ENCODE peak calls at places on chromosomes 12 and 14, in four cellular contexts. G is H9, B is heart left ventricle, O is A549. R is an unnamed sample.

GRCh38 chr14:84961637-84962036 is 568.3 kb upstream of the FLRT2 start:
- DNase-seq in B (peak; percentile 36), G (no peak), O (no peak), R (no peak)

GRCh38 chr12:10409387-10409786 is at the start of gene KLRC4:
- DNase-seq in B (no peak), G (no peak), O (no peak), R (no peak)

GRCh38 chr12:96121271-96121711 is 72.9 kb upstream of the ELK3 start:
- DNase-seq in B (no peak), O (no peak), G (no peak), R (no peak)

GRCh38 chr12:77104792-77105191 is 39.4 kb upstream of the E2F7 start:
- DNase-seq in B (no peak), G (no peak), O (no peak), R (no peak)

GRCh38 chr12:109763201-109763841 is 49.7 kb downstream of the FAM222A start:
- DNase-seq in G (peak; percentile 31), O (peak; percentile 60), B (no peak), R (peak; percentile 45)

GRCh38 chr12:118271770-118272417 is 100.8 kb downstream of the TAOK3 start:
- DNase-seq in B (no peak), O (no peak), G (no peak), R (no peak)

GRCh38 chr12:5022465-5023061 is 21.1 kb upstream of the KCNA5 start:
- DNase-seq in G (peak; percentile 87), O (peak; percentile 57), B (peak; percentile 45), R (no peak)

GRCh38 chr14:49106721-49107689 is 479.2 kb downstream of the RPS29 start:
- DNase-seq in O (no peak), G (no peak), B (no peak), R (no peak)

GRCh38 chr12:114500775-114501473 is 95.0 kb upstream of the TBX5 start:
- DNase-seq in G (no peak), B (no peak), O (no peak), R (no peak)

GRCh38 chr12:100512692-100513091 is 39.0 kb downstream of the NR1H4 start:
- DNase-seq in B (no peak), G (no peak), O (no peak), R (no peak)

GRCh38 chr12:57809425-57809824 is 9.1 kb downstream of the AVIL start:
- DNase-seq in B (no peak), O (no peak), G (no peak), R (no peak)

GRCh38 chr12:105793421-105793820 is 345.3 kb downstream of the NUAK1 start:
- DNase-seq in B (no peak), O (no peak), G (no peak), R (no peak)

DNA sequence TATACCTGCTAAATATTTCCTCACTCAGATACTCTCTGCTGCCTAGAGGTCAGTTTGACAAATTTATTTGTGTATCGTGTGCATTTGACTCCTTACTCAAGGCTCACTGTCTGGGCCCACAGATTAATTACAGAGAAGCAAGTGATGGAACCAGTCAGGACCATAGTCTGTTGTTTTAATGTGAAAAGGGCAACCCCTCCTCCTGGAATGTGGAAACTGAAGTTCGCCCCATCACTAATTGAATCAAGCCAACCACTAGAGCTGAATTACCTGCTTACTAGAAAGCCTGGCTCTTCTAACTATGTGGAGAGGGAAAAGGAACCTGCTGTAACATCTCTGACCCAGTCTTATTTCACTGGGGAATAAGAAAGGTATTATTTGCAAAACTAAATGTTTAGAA is 199.9 kb upstream of the KRR1 start:
- DNase-seq in G (no peak), B (no peak), O (no peak), R (no peak)
- H3K4me1 ChIP-seq in G (peaks cover 6% of the 10 kb centered on the region), B (peaks cover 37% of the 10 kb centered on the region), O (peaks cover 70% of the 10 kb centered on the region), R (peaks cover 5% of the 10 kb centered on the region)

DNA sequence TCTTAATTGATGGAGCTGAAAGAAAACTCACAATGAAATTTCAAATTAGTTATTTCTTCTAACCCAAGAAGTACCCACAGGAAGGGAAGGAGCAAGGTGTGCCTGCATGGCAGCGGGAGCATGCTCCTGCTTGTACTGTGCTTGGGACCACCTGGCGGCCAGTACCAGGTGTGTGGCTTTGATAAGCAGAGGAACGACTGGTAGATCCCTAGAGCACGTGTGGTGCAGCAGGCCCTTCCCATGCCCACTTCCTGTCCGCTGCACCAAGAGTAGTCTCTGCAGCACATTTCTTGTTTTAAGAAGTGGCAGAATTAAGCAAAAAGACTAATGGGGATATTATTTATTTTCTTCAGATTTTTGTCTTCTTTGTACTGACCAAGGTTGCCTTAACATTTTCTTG is 122.3 kb upstream of the ATF1 start:
- DNase-seq in O (no peak), G (peak; percentile 75), B (no peak), R (no peak)
- TF ChIP-seq CTCF in O (no peak), G (peak; percentile 44), B (no peak), R (no peak)

GRCh38 chr12:74964390-74964789 is 245.2 kb downstream of the KCNC2 start:
- DNase-seq in O (no peak), B (no peak), G (no peak), R (no peak)
- H3K4me1 ChIP-seq in O (peaks cover 11% of the 10 kb centered on the region), B (no peaks in the 10 kb centered on the region), G (no peaks in the 10 kb centered on the region), R (no peaks in the 10 kb centered on the region)

GRCh38 chr14:89537911-89538310 is 120.9 kb upstream of the FOXN3 start:
- DNase-seq in G (no peak), O (no peak), B (no peak), R (no peak)
- TF ChIP-seq CTCF in G (peak; percentile 59), O (no peak), B (no peak), R (no peak)

GRCh38 chr12:23851602-23852001 is 97.9 kb downstream of the SOX5 start:
- DNase-seq in O (no peak), G (no peak), B (no peak), R (no peak)
- H3K4me1 ChIP-seq in O (no peaks in the 10 kb centered on the region), G (no peaks in the 10 kb centered on the region), B (no peaks in the 10 kb centered on the region), R (no peaks in the 10 kb centered on the region)

DNA sequence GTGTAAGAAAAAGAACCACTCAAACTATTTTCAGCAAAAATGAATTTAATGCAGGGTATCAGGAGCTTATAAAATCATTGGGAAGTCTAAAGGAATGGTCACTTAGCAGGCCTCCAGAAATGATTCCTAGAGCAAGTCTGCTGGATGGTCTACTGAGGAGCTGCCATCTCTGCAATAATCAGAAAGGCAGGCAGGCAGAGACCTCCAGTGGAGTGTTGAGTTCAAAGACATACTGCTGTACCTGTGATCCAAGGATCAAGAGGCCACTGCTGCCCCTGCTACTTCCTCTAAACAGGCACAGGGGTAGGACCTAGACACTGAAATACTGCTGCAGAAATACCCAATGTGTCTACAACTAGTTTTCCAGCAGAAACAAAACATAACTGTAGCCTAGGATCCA is 14.5 kb upstream of the KICS2 start:
- DNase-seq in O (peak; percentile 29), B (no peak), G (no peak), R (no peak)
- TF ChIP-seq CTCF in O (no peak), B (no peak), G (peak; percentile 25), R (no peak)

DNA sequence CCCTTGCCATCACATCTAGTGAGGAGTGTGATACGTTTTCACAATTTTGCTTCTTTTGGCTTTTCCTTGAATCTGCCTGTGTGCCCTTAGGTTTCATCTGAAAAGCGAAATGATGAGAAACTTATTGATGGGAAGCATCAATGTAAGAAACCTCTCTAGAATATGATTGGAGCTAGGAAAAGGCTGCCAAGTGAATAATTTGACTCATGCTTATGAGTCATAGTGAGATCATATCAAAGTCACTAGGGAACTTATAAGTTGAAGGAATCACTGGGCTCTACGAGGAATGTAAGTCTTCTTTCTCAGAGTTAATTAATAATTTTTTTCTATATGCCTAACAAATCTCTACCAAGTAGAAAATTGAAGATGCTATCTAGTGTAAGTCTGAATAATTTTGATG is 10.9 kb downstream of the GLRX5 start:
- DNase-seq in G (no peak), O (peak; percentile 61), B (no peak), R (no peak)
- H3K4me1 ChIP-seq in G (no peaks in the 10 kb centered on the region), O (peaks cover 16% of the 10 kb centered on the region), B (peaks cover 34% of the 10 kb centered on the region), R (no peaks in the 10 kb centered on the region)

GRCh38 chr14:81811705-81812269 is 278.1 kb upstream of the SEL1L start:
- DNase-seq in B (no peak), O (no peak), G (no peak), R (no peak)
- TF ChIP-seq CTCF in B (no peak), O (no peak), G (no peak), R (no peak)